ENCODE peak calls at places on chromosome 1, in four cellular contexts. N, Z, J and P are unnamed samples.

GRCh38 chr1:10631811-10632481 is 157.2 kb downstream of the PEX14 start:
- DNase-seq in Z (no peak), N (no peak), J (no peak), P (peak)

GRCh38 chr1:110572751-110573150 is 33.4 kb downstream of the KCNA2 start:
- DNase-seq in J (no peak), Z (no peak), N (no peak), P (no peak)

GRCh38 chr1:25750923-25751605 is 48.9 kb upstream of the SELENON start:
- DNase-seq in J (no peak), N (no peak), Z (no peak), P (no peak)

GRCh38 chr1:23613191-23614126 is 54.2 kb upstream of the ID3 start:
- DNase-seq in N (no peak), Z (no peak), J (no peak), P (no peak)

GRCh38 chr1:175887981-175888428 is 144.6 kb upstream of the TNR start:
- DNase-seq in J (no peak), N (peak), Z (peak), P (peak)

GRCh38 chr1:183080406-183080805 is 57.2 kb downstream of the LAMC1 start:
- DNase-seq in J (no peak), N (no peak), Z (no peak), P (no peak)

GRCh38 chr1:104182251-104182650 is 432.6 kb downstream of the AMY1C start:
- DNase-seq in J (no peak), Z (no peak), N (no peak), P (no peak)

GRCh38 chr1:232457607-232458006 is 172.3 kb downstream of the SIPA1L2 start:
- DNase-seq in Z (no peak), J (no peak), N (no peak), P (no peak)

GRCh38 chr1:36224537-36225297 is 474 bp downstream of the THRAP3 start:
- DNase-seq in N (peak), J (peak), Z (no peak), P (no peak)

GRCh38 chr1:152036316-152037216 is at the start of gene S100A11:
- DNase-seq in J (peak), N (peak), Z (peak), P (peak)

GRCh38 chr1:221562542-221563475 is 179.1 kb downstream of the DUSP10 start:
- DNase-seq in J (no peak), Z (no peak), N (no peak), P (no peak)